ENCODE peak calls at places on chromosomes 1 and 21, in four cellular contexts. Z is activated naive CD8-positive, alpha-beta T cell treated with anti-CD3 and anti-CD28 coated beads, Interleukin-2, amount 50 U/mL, for 16 hours; Q is activated gamma-delta T cell treated with anti-CD3 and anti-CD28 coated beads, Interleukin-2, amount 50 U/mL, for 16 hours; S is CD8-positive, alpha-beta memory T cell. G is an unnamed sample.

GRCh38 chr1:225882008-225882698 is at the start of gene TMEM63A:
- DNase-seq in Z (peak; percentile 67), Q (peak; percentile 83), S (peak; percentile 86), G (peak; percentile 37)

GRCh38 chr1:67390041-67390887 is 39.9 kb downstream of the SERBP1 start:
- DNase-seq in Z (no peak), Q (no peak), S (no peak), G (no peak)

GRCh38 chr1:201015551-201016091 is 7.9 kb downstream of the KIF21B start:
- DNase-seq in Z (no peak), Q (no peak), S (no peak), G (no peak)

GRCh38 chr1:212566522-212567479 is 41.8 kb upstream of the ATF3 start:
- DNase-seq in Z (peak; percentile 34), Q (peak; percentile 50), S (peak; percentile 45), G (peak; percentile 68)

GRCh38 chr1:94247146-94248094 is 10.0 kb upstream of the ARHGAP29 start:
- DNase-seq in Z (no peak), Q (no peak), S (peak; percentile 2), G (peak; percentile 7)

GRCh38 chr1:27561126-27561899 is 42.6 kb downstream of the AHDC1 start:
- DNase-seq in Z (no peak), Q (no peak), S (no peak), G (no peak)

GRCh38 chr21:33847586-33848251 is 67.9 kb downstream of the ATP5PO start:
- DNase-seq in Z (no peak), Q (no peak), S (no peak), G (no peak)

GRCh38 chr1:182841368-182841988 is 2.3 kb downstream of the DHX9 start:
- DNase-seq in Z (no peak), Q (no peak), S (no peak), G (no peak)

GRCh38 chr1:165356876-165357275 is 361 bp upstream of the LMX1A start:
- DNase-seq in Z (no peak), Q (no peak), S (no peak), G (no peak)

GRCh38 chr1:157784801-157785200 is 7.9 kb upstream of the FCRL2 start:
- DNase-seq in Z (no peak), Q (no peak), S (no peak), G (no peak)

G was measured in DMS79.